ENCODE peak calls at places on chromosomes 1 and 21, in ten cellular contexts. G is stimulated activated CD4-positive, alpha-beta T cell treated with anti-CD3 and anti-CD28 coated beads, Interleukin-1b, Interleukin-23, amount 100 ng/mL, for 24 hours; S is activated CD4-positive, alpha-beta T cell treated with anti-CD3 and anti-CD28 coated beads, Interleukin-2, amount 50 U/mL, for 24 hours; O is EL; I is epithelial cell of esophagus; Y is left ventricle myocardium superior; W is left ventricle myocardium inferior; H is A172; K is T follicular helper cell; Z is Kasumi-1. V is an unnamed sample.

GRCh38 chr1:35466120-35466519 is 91.1 kb downstream of the KIAA0319L start:
- DNase-seq in Y (no peak), S (no peak), G (no peak), Z (no peak), H (no peak), I (no peak), K (no peak), O (no peak), W (no peak), V (no peak)

GRCh38 chr1:61434276-61434675 is 290.7 kb downstream of the TM2D1 start:
- DNase-seq in W (no peak), Y (no peak), K (no peak), I (peak), G (no peak), H (peak), S (no peak), O (no peak), Z (no peak), V (no peak)

GRCh38 chr1:119294728-119295127 is 73.9 kb upstream of the HAO2 start:
- DNase-seq in I (no peak), H (no peak), Z (peak), K (no peak), S (no peak), O (no peak), G (no peak), Y (no peak), W (no peak), V (no peak)

GRCh38 chr1:209411491-209411929 is 172.0 kb upstream of the CAMK1G start:
- DNase-seq in G (no peak), I (peak), Y (no peak), Z (no peak), K (no peak), W (no peak), S (no peak), O (peak), H (peak), V (peak)

GRCh38 chr1:37480581-37481288 is 6.4 kb downstream of the ZC3H12A start:
- DNase-seq in K (no peak), H (no peak), I (no peak), G (no peak), W (no peak), S (no peak), O (no peak), Z (no peak), Y (no peak), V (no peak)

GRCh38 chr1:245592083-245592460 is 437.3 kb downstream of the KIF26B start:
- DNase-seq in Z (no peak), Y (no peak), G (no peak), S (no peak), W (no peak), H (no peak), K (no peak), O (no peak), I (no peak), V (no peak)

GRCh38 chr1:2283991-2284895 is 56.1 kb downstream of the SKI start:
- DNase-seq in S (no peak), H (no peak), O (no peak), G (no peak), Z (no peak), I (no peak), W (no peak), K (no peak), Y (peak), V (no peak)

GRCh38 chr1:213737398-213738040 is 250.3 kb upstream of the PROX1 start:
- DNase-seq in W (no peak), H (no peak), I (no peak), Z (no peak), S (no peak), K (no peak), O (no peak), G (no peak), Y (no peak), V (no peak)

GRCh38 chr1:108976658-108977057 is 13.4 kb upstream of the CLCC1 start:
- DNase-seq in I (no peak), H (no peak), K (no peak), Z (no peak), Y (no peak), G (no peak), S (no peak), O (no peak), W (no peak), V (no peak)

GRCh38 chr21:29677326-29677725 is 262.5 kb downstream of the GRIK1 start:
- DNase-seq in G (no peak), S (no peak), I (no peak), Y (no peak), O (no peak), K (no peak), H (no peak), Z (no peak), W (no peak), V (no peak)

GRCh38 chr1:177311111-177311510 is 140.4 kb downstream of the BRINP2 start:
- DNase-seq in Z (no peak), S (no peak), W (no peak), K (no peak), H (no peak), Y (no peak), G (no peak), O (no peak), I (no peak), V (no peak)

GRCh38 chr21:44804762-44805161 is 3.1 kb upstream of the UBE2G2 start:
- DNase-seq in G (no peak), I (no peak), W (no peak), H (no peak), Z (no peak), Y (no peak), S (no peak), O (no peak), K (no peak), V (no peak)

GRCh38 chr1:180382326-180383115 is 119.9 kb downstream of the ACBD6 start:
- DNase-seq in O (peak), G (no peak), H (peak), Y (no peak), Z (no peak), W (no peak), K (no peak), I (no peak), S (no peak), V (peak)

GRCh38 chr1:218384576-218384975 is 39.4 kb downstream of the TGFB2 start:
- DNase-seq in G (no peak), K (no peak), W (no peak), S (no peak), Y (no peak), O (peak), Z (no peak), H (peak), I (no peak), V (peak)

GRCh38 chr1:102838016-102838415 is 270.3 kb downstream of the COL11A1 start:
- DNase-seq in Z (no peak), H (no peak), W (no peak), I (peak), O (no peak), Y (no peak), G (no peak), K (no peak), S (no peak), V (no peak)

GRCh38 chr1:53285546-53285945 is 42.3 kb downstream of the LRP8 start:
- DNase-seq in G (no peak), Y (no peak), I (no peak), Z (no peak), W (no peak), H (no peak), O (no peak), S (no peak), K (no peak), V (no peak)

GRCh38 chr1:220878223-220879081 is 791 bp upstream of the HLX start:
- DNase-seq in Z (peak), K (no peak), S (no peak), Y (peak), W (peak), G (no peak), H (no peak), O (no peak), I (no peak), V (peak)

V was measured in astrocyte of the spinal cord.